ENCODE peak calls at places on chromosome 22, in five cellular contexts. O is H7, S is ELR, B is dermis blood vessel endothelial cell, W is activated T-cell treated with anti-CD3 and anti-CD28 coated beads for 1 hour. G is an unnamed sample.

GRCh38 chr22:50039669-50040458 is 18.2 kb downstream of the TTLL8 start:
- DNase-seq in O (peak), B (no peak), W (no peak), S (no peak), G (no peak)

GRCh38 chr22:46033256-46034200 is 56.6 kb upstream of the WNT7B start:
- DNase-seq in O (peak), S (no peak), W (no peak), B (peak), G (no peak)

GRCh38 chr22:37119872-37120271 is 10.4 kb upstream of the TMPRSS6 start:
- DNase-seq in S (no peak), W (no peak), B (no peak), O (no peak), G (no peak)

GRCh38 chr22:24726848-24727217 is 47.7 kb downstream of the PIWIL3 start:
- DNase-seq in B (no peak), S (no peak), W (no peak), O (no peak), G (no peak)

GRCh38 chr22:28044546-28045173 is 125.6 kb upstream of the PITPNB start:
- DNase-seq in O (no peak), S (no peak), W (no peak), B (no peak), G (no peak)

GRCh38 chr22:37806409-37807338 is 1.1 kb upstream of the GCAT start:
- DNase-seq in B (peak), O (peak), W (no peak), S (peak), G (no peak)

GRCh38 chr22:45400046-45400445 is 13.4 kb downstream of the SMC1B start:
- DNase-seq in B (no peak), O (no peak), S (no peak), W (no peak), G (no peak)

GRCh38 chr22:20567371-20567847 is 60.0 kb downstream of the MED15 start:
- DNase-seq in B (no peak), S (peak), O (no peak), W (no peak), G (no peak)

GRCh38 chr22:30314918-30315317 is 11.8 kb downstream of the TBC1D10A start:
- DNase-seq in O (no peak), B (peak), W (no peak), S (peak), G (no peak)

GRCh38 chr22:36211237-36211881 is 9.8 kb upstream of the APOL4 start:
- DNase-seq in W (no peak), S (peak), O (no peak), B (peak), G (no peak)

GRCh38 chr22:17896552-17896951 is 122.3 kb upstream of the BID start:
- DNase-seq in B (peak), S (peak), O (peak), W (no peak), G (no peak)

GRCh38 chr22:20773793-20774212 is at the start of gene SERPIND1:
- DNase-seq in W (no peak), O (no peak), S (no peak), B (no peak), G (no peak)

GRCh38 chr22:29689872-29690213 is 30.0 kb upstream of the CABP7 start:
- DNase-seq in O (peak), S (peak), W (peak), B (peak), G (no peak)

GRCh38 chr22:31841029-31841827 is 87.4 kb downstream of the DEPDC5 start:
- DNase-seq in W (no peak), B (no peak), S (no peak), O (no peak), G (no peak)

GRCh38 chr22:31162015-31162765 is 2.2 kb downstream of the RNF185 start:
- DNase-seq in W (no peak), S (peak), B (no peak), O (no peak), G (no peak)

G was measured in HFF-Myc.